ENCODE peak calls at places on chromosomes 4 and X, in eight cellular contexts. F is AG09309; V is B cell; N is WERI-Rb-1; Z is cardiac muscle cell; S is bronchial epithelial cell; J is CD4-positive, alpha-beta T cell; X is heart right ventricle. T is an unnamed sample.
A peak's percentile ranks its signal among the peaks of the same experiment; 100 is the strongest.

GRCh38 chr4:26069218-26069617 is 155.2 kb downstream of the SMIM20 start:
- DNase-seq in X (no peak), J (no peak), F (no peak), V (no peak), Z (peak; percentile 48), S (no peak), N (peak; percentile 18), T (no peak)

GRCh38 chrX:119118780-119119395 is 8.7 kb downstream of the KIAA1210 start:
- DNase-seq in Z (peak; percentile 54), F (peak; percentile 10), J (peak; percentile 19), N (peak; percentile 56), X (peak; percentile 25), V (no peak), S (peak; percentile 41), T (peak; percentile 28)

GRCh38 chr4:43757147-43757546 is 691.5 kb downstream of the KCTD8 start:
- DNase-seq in X (no peak), V (no peak), J (no peak), Z (no peak), F (no peak), N (no peak), S (peak; percentile 76), T (no peak)

GRCh38 chr4:38281416-38282071 is 321.3 kb downstream of the PTTG2 start:
- DNase-seq in J (no peak), X (no peak), S (peak; percentile 43), N (no peak), F (no peak), Z (peak; percentile 64), V (no peak), T (no peak)

GRCh38 chrX:133374874-133375387 is 40.4 kb downstream of the GPC4 start:
- DNase-seq in X (no peak), V (no peak), S (no peak), F (no peak), J (no peak), Z (no peak), N (no peak), T (no peak)

GRCh38 chr4:80312124-80312523 is 23.4 kb upstream of the CFAP299 start:
- DNase-seq in N (no peak), V (no peak), X (no peak), J (no peak), F (no peak), S (no peak), Z (no peak), T (no peak)

GRCh38 chrX:120725874-120726273 is 96.0 kb upstream of the C1GALT1C1 start:
- DNase-seq in Z (no peak), N (no peak), X (no peak), V (no peak), J (no peak), S (no peak), F (no peak), T (no peak)

GRCh38 chr4:105061720-105062119 is 85.0 kb upstream of the TET2 start:
- DNase-seq in X (no peak), N (no peak), Z (no peak), J (no peak), V (no peak), S (peak; percentile 5), F (no peak), T (no peak)

GRCh38 chrX:41336447-41336846 is 2.5 kb downstream of the DDX3X start:
- DNase-seq in N (no peak), F (no peak), Z (no peak), X (no peak), S (no peak), V (no peak), J (no peak), T (no peak)

GRCh38 chr4:77931452-77932135 is 69.0 kb downstream of the MRPL1 start:
- DNase-seq in S (peak; percentile 95), X (no peak), N (no peak), V (no peak), J (no peak), Z (peak; percentile 74), F (peak; percentile 23), T (no peak)

GRCh38 chr4:118776166-118776954 is 59.6 kb downstream of the SEC24D start:
- DNase-seq in Z (peak; percentile 85), V (no peak), N (no peak), F (no peak), S (peak; percentile 26), X (no peak), J (no peak), T (no peak)

GRCh38 chr4:74189331-74190043 is 31.6 kb downstream of the MTHFD2L start:
- DNase-seq in V (no peak), F (no peak), S (peak; percentile 71), J (no peak), X (no peak), Z (peak; percentile 76), N (no peak), T (no peak)

GRCh38 chrX:133726211-133726630 is 259.2 kb downstream of the GPC3 start:
- DNase-seq in N (no peak), F (peak; percentile 0), J (no peak), Z (peak; percentile 51), V (no peak), X (no peak), S (peak; percentile 93), T (no peak)

GRCh38 chr4:136858911-136859310 is 673.4 kb downstream of the PCDH18 start:
- DNase-seq in Z (no peak), S (no peak), V (no peak), J (no peak), N (no peak), F (no peak), X (no peak), T (no peak)

DNA sequence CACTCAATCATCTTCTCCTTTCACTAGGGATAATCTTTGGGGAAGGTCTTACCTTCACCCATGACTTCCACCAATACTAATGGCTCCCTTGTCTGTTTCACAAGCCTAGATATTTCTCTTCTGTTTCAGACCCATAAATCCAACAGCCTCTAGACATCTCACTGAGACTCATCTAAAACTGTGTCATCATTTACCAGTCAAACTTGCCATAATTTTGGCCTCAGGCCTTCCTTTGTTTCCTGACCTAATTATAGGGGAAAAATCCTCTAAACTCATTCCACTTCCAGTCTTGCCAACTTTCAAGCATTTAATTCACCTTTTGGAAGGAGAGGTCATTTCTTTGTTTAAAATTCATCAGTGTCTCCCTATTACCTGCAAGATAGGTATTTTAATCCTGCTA is 181.0 kb upstream of the CNKSR2 start:
- DNase-seq in J (no peak), N (no peak), V (no peak), S (no peak), X (no peak), F (no peak), Z (no peak), T (no peak)
- TF ChIP-seq CTCF in J (no peak), N (no peak), V (no peak), S (no peak), X (no peak), F (no peak), Z (no peak), T (no peak)

DNA sequence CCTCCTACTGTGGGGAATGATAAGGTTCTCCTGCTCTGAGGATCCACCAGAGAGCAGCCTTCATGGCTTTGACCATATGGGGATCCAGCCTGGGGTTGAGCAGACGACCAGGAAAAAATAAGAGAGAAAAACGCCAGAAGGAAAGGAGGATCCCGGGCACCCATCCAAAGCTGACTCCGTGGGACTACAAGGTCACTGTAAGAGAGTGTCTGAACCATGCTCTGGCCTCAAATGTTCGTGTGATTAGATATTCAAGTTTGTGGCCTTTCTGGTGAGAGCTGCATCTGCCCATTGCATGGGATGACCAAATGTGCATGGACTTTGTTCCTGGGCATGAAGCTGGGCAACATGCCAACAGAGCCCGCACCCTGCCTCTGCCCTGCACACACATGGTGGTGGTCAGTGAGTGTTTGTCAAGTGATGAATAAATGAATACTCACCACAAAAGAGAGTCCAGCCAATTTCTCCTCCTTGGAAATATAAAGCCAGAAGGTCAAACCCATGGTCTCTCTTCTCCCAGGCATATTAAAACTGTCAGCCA is 346.0 kb upstream of the GATB start:
- DNase-seq in J (no peak), N (no peak), V (no peak), X (no peak), S (no peak), F (no peak), Z (peak; percentile 19), T (no peak)
- TF ChIP-seq CTCF in J (no peak), N (no peak), V (no peak), X (no peak), S (no peak), F (peak; percentile 9), Z (no peak), T (no peak)

GRCh38 chrX:19193584-19193983 is 71.3 kb upstream of the ADGRG2 start:
- DNase-seq in S (no peak), F (no peak), X (no peak), N (no peak), V (no peak), Z (no peak), J (no peak), T (no peak)
- TF ChIP-seq CTCF in S (no peak), F (no peak), X (no peak), N (peak; percentile 12), V (no peak), Z (no peak), J (no peak), T (no peak)

DNA sequence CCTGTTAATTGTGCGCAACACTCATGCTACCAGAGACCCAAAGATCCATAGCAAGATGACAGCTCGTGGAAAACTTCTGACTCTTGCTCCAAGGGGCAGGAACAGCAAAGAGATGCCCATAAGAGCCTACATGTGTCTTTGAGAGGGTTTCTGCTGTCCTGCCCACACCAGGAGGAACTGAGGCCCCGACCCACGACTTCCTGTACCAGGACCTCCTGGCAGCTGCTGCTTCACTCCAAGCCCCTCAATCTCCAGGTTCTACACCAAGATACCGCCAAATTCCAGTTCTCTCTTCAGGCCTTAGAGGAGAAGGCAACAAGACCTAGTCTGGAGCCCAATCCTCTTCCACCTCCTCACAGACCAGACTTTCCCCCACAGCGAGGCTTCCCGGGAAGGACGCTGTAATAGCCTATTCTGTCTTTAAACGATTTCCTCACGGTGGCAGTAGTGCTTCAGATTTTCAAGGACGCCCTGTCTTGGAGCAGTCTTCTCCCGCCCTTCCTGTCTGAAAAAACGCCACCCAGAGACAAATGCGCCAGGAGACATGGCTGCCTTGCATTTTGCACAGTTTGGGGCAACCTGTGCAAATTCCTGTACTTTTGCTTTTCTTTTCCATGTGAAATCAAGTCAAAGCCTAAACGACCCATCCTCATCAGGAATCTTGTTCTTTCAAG is 230.2 kb upstream of the STK26 start:
- DNase-seq in X (peak; percentile 61), F (peak; percentile 88), J (no peak), S (no peak), N (peak; percentile 90), V (no peak), Z (no peak), T (peak; percentile 80)
- TF ChIP-seq CTCF in X (peak; percentile 27), F (peak; percentile 59), J (no peak), S (no peak), N (peak; percentile 48), V (no peak), Z (no peak), T (no peak)

T was measured in omental fat pad.